ENCODE peak calls at places on chromosomes 2 and 18, in ten cellular contexts. Q is nucleus accumbens, F is memory B cell, M is psoas muscle, L is fibroblast of lung, R is fibroblast of pulmonary artery, P is tibial artery, B is Calu3, E is iPS DF 6.9, D is sciatic nerve. X is an unnamed sample.

GRCh38 chr2:140657657-140658056 is 1473.2 kb downstream of the LRP1B start:
- DNase-seq in Q (no peak), F (no peak), M (no peak), L (peak), R (peak), P (no peak), B (no peak), E (no peak), D (no peak), X (no peak)

GRCh38 chr2:213252206-213252605 is 32.1 kb upstream of the SPAG16 start:
- DNase-seq in Q (no peak), F (no peak), M (no peak), L (no peak), R (no peak), P (no peak), B (no peak), E (no peak), D (no peak), X (no peak)

GRCh38 chr2:218570850-218571249 is 2.2 kb downstream of the CNOT9 start:
- DNase-seq in Q (no peak), F (no peak), M (no peak), L (peak), R (peak), P (no peak), B (no peak), E (no peak), D (no peak), X (no peak)

GRCh38 chr2:127576433-127577207 is 41.1 kb downstream of the MYO7B start:
- DNase-seq in Q (no peak), F (no peak), M (peak), L (peak), R (peak), P (peak), B (no peak), E (no peak), D (peak), X (no peak)

GRCh38 chr2:218985021-218985324 is at the start of gene FEV:
- DNase-seq in Q (no peak), F (no peak), M (no peak), L (no peak), R (no peak), P (no peak), B (no peak), E (no peak), D (no peak), X (no peak)

GRCh38 chr2:3692375-3692774 is 11.0 kb upstream of the DCDC2C start:
- DNase-seq in Q (no peak), F (no peak), M (no peak), L (peak), R (peak), P (no peak), B (peak), E (no peak), D (no peak), X (peak)

GRCh38 chr2:229240984-229241491 is 30.0 kb downstream of the PID1 start:
- DNase-seq in Q (no peak), F (no peak), M (no peak), L (peak), R (no peak), P (no peak), B (no peak), E (no peak), D (no peak), X (no peak)

GRCh38 chr2:25246001-25246400 is 77.6 kb upstream of the POMC start:
- DNase-seq in Q (no peak), F (no peak), M (no peak), L (no peak), R (no peak), P (no peak), B (no peak), E (no peak), D (no peak), X (no peak)

GRCh38 chr2:200447139-200447855 is 62.6 kb downstream of the KCTD18 start:
- DNase-seq in Q (no peak), F (no peak), M (no peak), L (peak), R (peak), P (no peak), B (no peak), E (no peak), D (no peak), X (no peak)

GRCh38 chr18:38459595-38459994 is 894.0 kb upstream of the CELF4 start:
- DNase-seq in Q (no peak), F (no peak), M (no peak), L (no peak), R (no peak), P (no peak), B (no peak), E (no peak), D (no peak), X (no peak)

GRCh38 chr18:61308795-61309393 is 24.3 kb upstream of the CDH20 start:
- DNase-seq in Q (peak), F (no peak), M (no peak), L (no peak), R (no peak), P (no peak), B (peak), E (no peak), D (no peak), X (no peak)

GRCh38 chr2:69509011-69509749 is 71.9 kb upstream of the NFU1 start:
- DNase-seq in Q (peak), F (no peak), M (peak), L (peak), R (no peak), P (no peak), B (no peak), E (no peak), D (no peak), X (no peak)